ENCODE peak calls at places on chromosomes 11 and 22, in six cellular contexts. V is H9, I is psoas muscle, Y is AG04449, N is Caco-2, M is MM.1S. Z is an unnamed sample.

GRCh38 chr22:18060646-18061620 is 16.9 kb upstream of the PEX26 start:
- DNase-seq in M (no peak), V (no peak), Y (no peak), I (no peak), N (peak), Z (peak)

GRCh38 chr11:43632171-43632570 is 48.4 kb upstream of the HSD17B12 start:
- DNase-seq in M (no peak), V (no peak), Y (no peak), I (no peak), N (no peak), Z (no peak)

GRCh38 chr11:83220279-83220678 is 26.8 kb downstream of the ANKRD42 start:
- DNase-seq in I (no peak), V (no peak), M (no peak), Y (no peak), N (no peak), Z (no peak)

GRCh38 chr11:132872223-132872622 is 660.1 kb downstream of the OPCML start:
- DNase-seq in I (no peak), M (no peak), Y (no peak), N (no peak), V (no peak), Z (no peak)

GRCh38 chr11:6321961-6322362 is 1.7 kb upstream of the CAVIN3 start:
- DNase-seq in M (no peak), I (no peak), N (no peak), Y (no peak), V (no peak), Z (no peak)

GRCh38 chr11:45045692-45046471 is 95.2 kb upstream of the TP53I11 start:
- DNase-seq in I (peak), M (no peak), Y (no peak), N (peak), V (no peak), Z (peak)

GRCh38 chr11:86891020-86891419 is 64.2 kb downstream of the FZD4 start:
- DNase-seq in I (no peak), M (no peak), N (no peak), Y (no peak), V (no peak), Z (no peak)

GRCh38 chr11:85827768-85828639 is 17.1 kb upstream of the SYTL2 start:
- DNase-seq in I (no peak), Y (peak), N (peak), M (peak), V (no peak), Z (peak)

GRCh38 chr22:41181349-41182241 is 23.5 kb upstream of the L3MBTL2 start:
- DNase-seq in V (peak), M (no peak), Y (peak), I (peak), N (peak), Z (no peak)

GRCh38 chr11:14356342-14356741 is 2.6 kb downstream of the RRAS2 start:
- DNase-seq in Y (no peak), I (no peak), V (no peak), M (no peak), N (no peak), Z (no peak)

GRCh38 chr11:556175-556699 is 4.3 kb downstream of the LMNTD2 start:
- DNase-seq in M (no peak), Y (no peak), V (no peak), I (no peak), N (no peak), Z (no peak)

GRCh38 chr11:73521621-73522020 is 76.3 kb downstream of the FAM168A start:
- DNase-seq in N (no peak), Y (no peak), M (no peak), I (no peak), V (no peak), Z (no peak)

GRCh38 chr11:86938900-86939880 is 16.0 kb downstream of the FZD4 start:
- DNase-seq in I (no peak), Y (no peak), N (peak), M (peak), V (no peak), Z (no peak)

GRCh38 chr11:84300112-84300511 is 1013.9 kb upstream of the CCDC90B start:
- DNase-seq in M (no peak), N (no peak), I (no peak), Y (no peak), V (no peak), Z (no peak)

GRCh38 chr11:6476571-6476970 is 2.8 kb upstream of the TRIM3 start:
- DNase-seq in M (no peak), I (no peak), V (peak), N (no peak), Y (no peak), Z (no peak)

GRCh38 chr11:85170184-85170583 is 457.0 kb downstream of the DLG2 start:
- DNase-seq in M (no peak), I (no peak), N (peak), V (no peak), Y (no peak), Z (peak)

GRCh38 chr11:125552927-125553326 is 16.4 kb upstream of the EI24 start:
- DNase-seq in N (no peak), Y (no peak), M (no peak), I (no peak), V (no peak), Z (no peak)

GRCh38 chr22:27385261-27385998 is 416.1 kb downstream of the MN1 start:
- DNase-seq in V (peak), Y (no peak), M (no peak), I (no peak), N (no peak), Z (no peak)

DNA sequence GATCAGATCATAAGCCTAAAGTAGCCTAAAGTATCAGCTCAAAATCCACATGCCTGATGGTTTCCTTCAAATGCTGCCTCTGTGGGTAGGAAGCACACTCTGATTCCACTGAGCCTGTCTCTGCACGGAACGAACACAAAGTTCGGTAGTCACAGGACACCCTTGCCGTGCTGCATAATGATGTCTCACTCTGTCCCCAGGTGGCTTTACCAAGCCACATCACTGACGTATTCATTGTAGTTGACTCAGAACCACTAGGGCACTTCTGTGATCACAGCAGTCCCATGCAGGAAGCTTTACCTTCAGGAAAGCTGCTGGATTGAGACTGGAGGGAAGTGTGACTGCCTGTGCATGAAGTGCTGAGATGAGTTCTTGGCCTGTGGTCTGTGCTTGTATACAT is 147.7 kb downstream of the ATXN10 start:
- DNase-seq in V (no peak), I (no peak), Y (no peak), N (no peak), M (no peak), Z (no peak)
- TF ChIP-seq CTCF in V (no peak), I (no peak), Y (no peak), N (no peak), M (no peak), Z (no peak)

GRCh38 chr22:24108073-24108472 is 73.2 kb upstream of the SUSD2 start:
- DNase-seq in I (no peak), N (no peak), M (no peak), V (peak), Y (no peak), Z (no peak)
- TF ChIP-seq CTCF in I (no peak), N (no peak), M (no peak), V (peak), Y (no peak), Z (no peak)

DNA sequence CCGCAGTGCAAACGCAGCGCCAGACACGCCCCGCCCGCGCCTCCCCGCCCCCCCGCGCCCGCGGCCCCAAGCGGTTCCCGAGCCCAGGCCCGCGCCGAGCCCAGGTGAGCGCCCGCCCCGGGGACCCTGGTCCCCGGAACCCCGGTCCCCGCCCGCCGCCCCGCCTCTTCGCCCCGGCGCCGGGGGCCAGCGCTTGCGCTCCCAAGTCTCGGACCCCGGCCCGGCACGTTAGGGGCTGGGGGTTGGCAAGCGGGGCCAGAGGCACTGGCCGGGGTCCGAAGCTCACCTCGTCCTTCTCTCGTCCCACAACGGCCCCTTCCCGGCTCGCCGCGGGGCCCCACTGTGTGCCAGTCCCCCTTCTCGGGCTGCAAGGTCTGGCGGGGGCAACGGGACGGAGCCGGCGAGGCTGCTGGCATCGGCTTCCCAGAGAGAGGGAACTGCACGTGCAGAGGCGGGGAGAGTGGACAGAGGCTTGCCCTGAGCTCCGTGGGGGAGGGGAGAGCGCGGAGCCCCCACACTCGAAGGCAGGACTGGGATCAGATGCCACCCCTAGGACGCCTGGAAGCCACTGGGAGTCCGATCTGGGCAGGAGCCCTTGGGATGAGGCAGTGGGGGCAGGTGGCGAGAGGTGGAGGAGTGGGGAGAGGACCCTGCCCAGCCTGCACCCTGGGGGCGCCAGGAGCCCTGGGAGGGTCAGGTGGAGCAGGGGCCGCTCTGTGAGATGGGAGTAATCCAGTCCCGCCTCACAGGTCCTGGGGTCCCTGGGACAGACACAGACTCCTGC is 1.8 kb upstream of the AIFM3 start:
- DNase-seq in I (peak), M (no peak), N (no peak), Y (no peak), V (no peak), Z (no peak)
- TF ChIP-seq CTCF in I (no peak), M (no peak), N (no peak), Y (no peak), V (no peak), Z (no peak)

DNA sequence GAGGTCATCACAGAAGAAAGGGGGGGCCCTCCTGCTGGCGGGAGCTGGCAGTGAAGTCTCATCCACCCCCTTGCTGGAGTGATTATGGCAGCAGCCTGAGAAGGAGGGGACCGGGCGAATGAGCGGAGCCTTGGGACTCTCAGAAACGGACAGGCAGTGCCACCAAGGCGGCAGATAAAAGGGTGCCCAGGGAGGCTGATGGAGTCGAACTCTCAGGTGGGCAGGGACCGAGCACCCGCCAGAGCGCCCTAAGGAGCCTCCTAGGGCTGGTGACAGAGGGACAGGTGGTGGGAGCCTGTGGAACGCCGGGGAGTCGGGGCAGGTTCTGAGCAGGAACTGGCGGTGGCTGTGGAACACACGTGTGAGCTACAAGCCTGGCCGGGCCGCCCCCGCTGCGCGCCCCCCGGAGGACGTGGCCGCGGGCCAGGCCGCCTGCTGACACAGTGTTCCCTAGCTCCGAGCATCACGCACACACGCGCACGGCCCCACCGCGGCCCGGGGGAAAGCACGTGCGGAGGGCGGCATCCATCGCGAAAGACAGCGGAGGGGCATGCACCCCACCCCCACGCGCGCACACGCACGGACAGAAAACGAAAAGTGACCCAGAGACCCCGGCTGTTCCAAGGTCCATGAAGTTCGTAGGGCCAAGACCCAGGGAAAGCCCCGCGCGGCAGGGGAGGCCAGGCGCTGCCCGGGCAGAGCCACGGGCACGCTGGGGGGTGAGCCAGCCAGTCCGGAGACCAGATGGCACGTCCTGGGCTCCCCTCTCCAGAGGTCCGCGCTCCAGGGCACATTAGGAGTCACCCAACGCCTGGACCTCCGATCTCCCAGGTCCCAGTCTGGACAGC is 1.0 kb downstream of the VWCE start:
- DNase-seq in M (peak), N (peak), I (peak), V (peak), Y (no peak), Z (no peak)
- TF ChIP-seq CTCF in M (peak), N (peak), I (no peak), V (peak), Y (peak), Z (no peak)

GRCh38 chr22:23750374-23750743 is 553 bp downstream of the ZNF70 start:
- DNase-seq in V (no peak), I (no peak), M (no peak), N (no peak), Y (no peak), Z (no peak)

GRCh38 chr22:23751441-23751996 is 607 bp upstream of the ZNF70 start:
- DNase-seq in V (peak), I (no peak), M (no peak), N (peak), Y (no peak), Z (no peak)

GRCh38 chr22:23752090-23752691 is 1.3 kb upstream of the ZNF70 start:
- DNase-seq in V (no peak), N (no peak), M (no peak), I (no peak), Y (no peak), Z (no peak)

GRCh38 chr22:23749747-23750373 is 1.1 kb downstream of the ZNF70 start:
- DNase-seq in N (no peak), Y (no peak), V (no peak), I (no peak), M (no peak), Z (no peak)

DNA sequence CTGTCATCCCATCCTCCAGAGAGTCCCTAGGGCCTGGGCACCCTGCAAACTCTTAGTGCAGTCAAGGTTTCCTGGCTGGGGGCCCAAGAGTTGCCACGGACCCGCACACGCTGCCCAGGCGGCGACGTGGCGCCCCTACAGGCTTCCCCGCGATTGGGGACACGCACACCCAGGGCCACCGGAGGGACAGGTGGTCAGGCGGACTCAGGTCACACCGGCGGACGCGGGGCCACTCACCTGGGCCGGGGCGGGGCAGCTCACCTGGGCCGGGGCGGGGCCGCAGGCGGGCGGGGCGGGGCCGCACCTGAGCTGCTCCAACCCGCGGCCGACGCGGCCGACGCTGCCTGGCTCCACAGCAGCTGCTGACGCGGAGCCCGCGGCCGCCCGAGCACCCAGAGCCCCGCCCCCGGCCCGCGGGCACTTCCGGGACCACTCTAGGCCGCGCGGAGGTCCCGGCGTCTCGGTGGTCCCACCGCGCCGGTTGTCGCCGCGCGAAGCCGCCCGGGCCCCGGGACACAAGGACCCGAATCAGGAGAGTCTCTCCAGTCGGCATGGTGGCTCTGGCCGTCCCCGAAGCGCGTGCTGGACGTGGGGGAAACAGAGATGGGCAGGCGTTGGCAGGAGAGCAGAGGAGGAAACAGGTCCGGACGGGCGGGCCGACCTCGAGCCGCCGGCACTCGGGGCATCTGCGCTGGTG is at the start of gene ZNF70:
- DNase-seq in M (peak), N (peak), I (peak), V (peak), Y (no peak), Z (no peak)
- TF ChIP-seq CTCF in M (peak), N (peak), I (no peak), V (no peak), Y (peak), Z (peak)

GRCh38 chr11:111423250-111423615 is 44.2 kb upstream of the POU2AF1 start:
- DNase-seq in N (no peak), I (no peak), Y (no peak), V (no peak), M (no peak), Z (no peak)
- TF ChIP-seq CTCF in N (no peak), I (no peak), Y (no peak), V (no peak), M (no peak), Z (no peak)

GRCh38 chr11:64251986-64252837 is 882 bp downstream of the PLCB3 start:
- DNase-seq in Y (no peak), V (no peak), I (peak), N (peak), M (no peak), Z (no peak)
- TF ChIP-seq CTCF in Y (peak), V (peak), I (no peak), N (peak), M (peak), Z (peak)

DNA sequence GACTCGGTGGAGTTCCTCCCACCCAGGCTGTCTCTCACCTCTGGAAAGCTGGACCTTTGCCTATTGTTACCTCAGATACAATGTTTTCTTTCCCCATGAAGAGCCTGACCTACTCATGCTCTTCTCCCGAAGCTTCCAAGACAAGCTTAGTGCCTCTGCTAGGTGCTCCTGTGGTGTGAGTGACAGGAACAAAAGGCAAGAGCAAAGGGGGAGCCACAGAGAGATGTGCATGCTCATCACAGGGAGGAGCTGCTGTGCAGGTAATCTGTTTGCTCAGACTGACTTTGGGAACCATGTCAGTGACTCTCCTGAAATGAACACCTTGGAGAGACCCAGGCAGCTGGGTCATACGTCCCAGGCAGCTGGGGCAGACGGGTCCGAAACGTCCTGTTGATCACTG is 53.6 kb upstream of the VSTM5 start:
- DNase-seq in M (no peak), Y (no peak), N (peak), V (peak), I (no peak), Z (no peak)
- TF ChIP-seq CTCF in M (no peak), Y (no peak), N (peak), V (peak), I (no peak), Z (peak)

DNA sequence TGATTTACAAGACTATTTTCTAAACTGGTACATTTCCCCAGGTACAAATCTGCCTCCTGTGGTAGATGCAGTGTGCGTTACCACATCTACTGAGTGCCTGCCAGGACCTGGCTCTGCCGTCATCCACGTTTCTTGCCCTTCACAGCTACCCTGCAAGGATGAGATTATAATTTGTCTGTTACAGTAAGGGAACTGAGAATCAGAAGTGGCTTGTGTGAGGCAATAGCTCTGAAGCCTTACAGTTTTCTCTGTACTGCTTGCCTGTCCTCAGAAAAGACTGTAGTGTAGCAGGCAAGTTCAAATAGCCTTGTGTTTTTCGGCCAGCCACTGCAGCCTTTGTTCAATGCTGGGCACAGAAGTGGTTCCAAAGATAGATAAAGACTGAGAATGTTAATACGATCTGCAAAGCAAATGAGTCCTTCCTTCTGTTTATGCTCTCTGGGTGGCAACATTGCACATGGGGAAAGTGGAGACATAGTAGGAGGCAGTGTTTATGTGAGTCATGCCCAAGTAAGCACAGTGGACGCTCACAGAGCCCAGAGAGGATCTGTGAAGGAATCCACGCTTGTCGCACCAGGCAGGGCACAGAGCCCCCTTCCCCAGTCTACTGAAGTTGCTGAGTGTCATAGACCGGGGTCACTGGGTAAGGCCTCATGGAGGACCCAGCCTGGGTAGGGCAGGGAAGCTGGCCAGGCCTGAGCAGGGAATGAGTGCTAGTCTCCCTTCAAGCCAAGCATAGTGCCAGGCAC is 49.1 kb downstream of the MICAL2 start:
- DNase-seq in I (no peak), N (no peak), M (no peak), V (no peak), Y (peak), Z (no peak)
- TF ChIP-seq CTCF in I (no peak), N (no peak), M (no peak), V (no peak), Y (peak), Z (peak)